ENCODE peak calls at places on chromosome 14, in seven cellular contexts. L is H1, B is psoas muscle, X is colonic mucosa, I is RWPE2, E is Calu3, S is HFFc6. R is an unnamed sample.

GRCh38 chr14:38290601-38291190 is 34.8 kb upstream of the CLEC14A start:
- DNase-seq in L (no peak), B (no peak), X (no peak), I (no peak), E (no peak), S (peak), R (no peak)

GRCh38 chr14:106556665-106557289 is 1030.4 kb downstream of the TMEM121 start:
- DNase-seq in L (peak), B (no peak), X (peak), I (no peak), E (peak), S (no peak), R (peak)

GRCh38 chr14:37901978-37902377 is 305.7 kb upstream of the SSTR1 start:
- DNase-seq in L (no peak), B (peak), X (no peak), I (no peak), E (no peak), S (peak), R (no peak)

GRCh38 chr14:96309128-96309906 is 53.3 kb downstream of the BDKRB1 start:
- DNase-seq in L (no peak), B (no peak), X (peak), I (no peak), E (peak), S (no peak), R (no peak)

GRCh38 chr14:94571950-94572349 is 9.3 kb upstream of the SERPINA5 start:
- DNase-seq in L (no peak), B (no peak), X (no peak), I (no peak), E (no peak), S (no peak), R (no peak)

GRCh38 chr14:75523771-75524171 is 1.5 kb downstream of the BATF start:
- DNase-seq in L (no peak), B (no peak), X (no peak), I (no peak), E (no peak), S (no peak), R (no peak)

GRCh38 chr14:95891742-95892141 is 15.1 kb downstream of the TUNAR start:
- DNase-seq in L (no peak), B (no peak), X (no peak), I (no peak), E (no peak), S (peak), R (no peak)

GRCh38 chr14:103856105-103856504 is 8.7 kb upstream of the PPP1R13B start:
- DNase-seq in L (peak), B (no peak), X (no peak), I (no peak), E (no peak), S (no peak), R (no peak)

GRCh38 chr14:90274808-90275454 is 18.6 kb downstream of the PSMC1 start:
- DNase-seq in L (no peak), B (no peak), X (no peak), I (no peak), E (no peak), S (peak), R (no peak)

GRCh38 chr14:58815781-58816297 is 178.1 kb downstream of the DACT1 start:
- DNase-seq in L (no peak), B (no peak), X (no peak), I (no peak), E (no peak), S (no peak), R (no peak)

GRCh38 chr14:75274045-75274898 is 4.4 kb upstream of the FOS start:
- DNase-seq in L (no peak), B (no peak), X (no peak), I (no peak), E (no peak), S (no peak), R (no peak)

GRCh38 chr14:77409131-77409533 is 14.2 kb downstream of the NOXRED1 start:
- DNase-seq in L (peak), B (no peak), X (no peak), I (no peak), E (peak), S (no peak), R (no peak)
- TF ChIP-seq CTCF in L (peak), B (peak), X (no peak), I (peak), E (no peak), S (peak), R (peak)

GRCh38 chr14:49619730-49620129 is 696 bp downstream of the RPL36AL start:
- DNase-seq in L (no peak), B (no peak), X (no peak), I (no peak), E (no peak), S (no peak), R (no peak)

GRCh38 chr14:49617846-49618519 is 2.4 kb downstream of the RPL36AL start:
- DNase-seq in L (no peak), B (no peak), X (no peak), I (no peak), E (no peak), S (no peak), R (no peak)

GRCh38 chr14:49621114-49621881 is 699 bp downstream of the MGAT2 start:
- DNase-seq in L (no peak), B (peak), X (peak), I (peak), E (peak), S (peak), R (peak)

GRCh38 chr14:49622022-49622607 is 1.5 kb downstream of the MGAT2 start:
- DNase-seq in L (no peak), B (no peak), X (no peak), I (no peak), E (no peak), S (no peak), R (no peak)

GRCh38 chr14:49620182-49621113 is at the start of the genes MGAT2 and RPL36AL:
- DNase-seq in L (peak), B (peak), X (peak), I (peak), E (peak), S (peak), R (peak)
- TF ChIP-seq CTCF in L (no peak), B (peak), X (no peak), I (peak), E (no peak), S (peak), R (peak)

GRCh38 chr14:47332939-47333338 is 342.5 kb downstream of the MDGA2 start:
- DNase-seq in L (no peak), B (no peak), X (no peak), I (no peak), E (no peak), S (no peak), R (no peak)
- TF ChIP-seq CTCF in L (no peak), B (no peak), X (no peak), I (peak), E (no peak), S (peak), R (no peak)

GRCh38 chr14:21326972-21327371 is 47.1 kb downstream of the RPGRIP1 start:
- DNase-seq in L (no peak), B (no peak), X (no peak), I (no peak), E (no peak), S (no peak), R (no peak)
- TF ChIP-seq CTCF in L (no peak), B (no peak), X (no peak), I (no peak), E (no peak), S (no peak), R (no peak)

GRCh38 chr14:24316597-24316950 is 5.3 kb downstream of the LTB4R start:
- DNase-seq in L (no peak), B (no peak), X (no peak), I (no peak), E (no peak), S (no peak), R (no peak)

GRCh38 chr14:24317141-24317927 is 6.0 kb downstream of the LTB4R start:
- DNase-seq in L (no peak), B (no peak), X (no peak), I (no peak), E (no peak), S (peak), R (no peak)

GRCh38 chr14:24315243-24315806 is 4.0 kb downstream of the LTB4R start:
- DNase-seq in L (no peak), B (no peak), X (no peak), I (no peak), E (no peak), S (no peak), R (no peak)

GRCh38 chr14:24314377-24315193 is 3.3 kb downstream of the LTB4R start:
- DNase-seq in L (no peak), B (peak), X (no peak), I (no peak), E (no peak), S (no peak), R (no peak)

GRCh38 chr14:24315807-24316596 is 4.7 kb downstream of the LTB4R start:
- DNase-seq in L (peak), B (peak), X (peak), I (peak), E (peak), S (no peak), R (no peak)
- TF ChIP-seq CTCF in L (peak), B (peak), X (peak), I (no peak), E (no peak), S (no peak), R (no peak)

GRCh38 chr14:73753043-73753886 is 39.1 kb upstream of the PNMA1 start:
- DNase-seq in L (no peak), B (no peak), X (peak), I (no peak), E (peak), S (no peak), R (no peak)

GRCh38 chr14:73750161-73750901 is 36.1 kb upstream of the PNMA1 start:
- DNase-seq in L (no peak), B (no peak), X (peak), I (no peak), E (no peak), S (no peak), R (no peak)

GRCh38 chr14:73753887-73754880 is 40.0 kb upstream of the PNMA1 start:
- DNase-seq in L (no peak), B (no peak), X (peak), I (no peak), E (no peak), S (peak), R (peak)

GRCh38 chr14:73751157-73751691 is 37.0 kb upstream of the PNMA1 start:
- DNase-seq in L (no peak), B (no peak), X (no peak), I (no peak), E (no peak), S (no peak), R (no peak)

GRCh38 chr14:73752297-73752992 is 38.3 kb upstream of the PNMA1 start:
- DNase-seq in L (no peak), B (peak), X (peak), I (peak), E (peak), S (peak), R (no peak)
- TF ChIP-seq CTCF in L (peak), B (peak), X (no peak), I (peak), E (no peak), S (peak), R (peak)

GRCh38 chr14:101820283-101820798 is 58.8 kb downstream of the PPP2R5C start:
- DNase-seq in L (no peak), B (no peak), X (no peak), I (no peak), E (no peak), S (no peak), R (no peak)

GRCh38 chr14:101819251-101819990 is 57.9 kb downstream of the PPP2R5C start:
- DNase-seq in L (no peak), B (no peak), X (no peak), I (no peak), E (no peak), S (no peak), R (no peak)

GRCh38 chr14:101823511-101824120 is 62.1 kb downstream of the PPP2R5C start:
- DNase-seq in L (no peak), B (no peak), X (no peak), I (no peak), E (no peak), S (no peak), R (peak)

GRCh38 chr14:101823081-101823480 is 61.6 kb downstream of the PPP2R5C start:
- DNase-seq in L (no peak), B (no peak), X (no peak), I (no peak), E (no peak), S (no peak), R (no peak)

GRCh38 chr14:101821528-101821927 is 60.0 kb downstream of the PPP2R5C start:
- DNase-seq in L (no peak), B (no peak), X (no peak), I (no peak), E (no peak), S (no peak), R (no peak)
- TF ChIP-seq CTCF in L (no peak), B (no peak), X (no peak), I (no peak), E (no peak), S (no peak), R (no peak)

GRCh38 chr14:66636240-66636639 is 128.3 kb downstream of the GPHN start:
- DNase-seq in L (no peak), B (no peak), X (no peak), I (no peak), E (no peak), S (no peak), R (no peak)
- TF ChIP-seq CTCF in L (no peak), B (no peak), X (no peak), I (no peak), E (no peak), S (no peak), R (no peak)

GRCh38 chr14:32996343-32996742 is 57.7 kb downstream of the NPAS3 start:
- DNase-seq in L (no peak), B (no peak), X (no peak), I (no peak), E (no peak), S (no peak), R (no peak)

GRCh38 chr14:32998433-32998832 is 59.8 kb downstream of the NPAS3 start:
- DNase-seq in L (no peak), B (no peak), X (no peak), I (no peak), E (peak), S (peak), R (no peak)
- TF ChIP-seq CTCF in L (no peak), B (peak), X (peak), I (peak), E (no peak), S (peak), R (no peak)

GRCh38 chr14:102078344-102078743 is 8.5 kb downstream of the HSP90AA1 start:
- DNase-seq in L (no peak), B (peak), X (no peak), I (no peak), E (no peak), S (no peak), R (no peak)

GRCh38 chr14:102071283-102071998 is 15.4 kb downstream of the HSP90AA1 start:
- DNase-seq in L (no peak), B (no peak), X (no peak), I (no peak), E (peak), S (peak), R (no peak)

GRCh38 chr14:102075155-102075554 is 11.7 kb downstream of the HSP90AA1 start:
- DNase-seq in L (no peak), B (peak), X (no peak), I (no peak), E (no peak), S (no peak), R (no peak)

GRCh38 chr14:102076793-102077759 is 9.8 kb downstream of the HSP90AA1 start:
- DNase-seq in L (no peak), B (peak), X (no peak), I (no peak), E (no peak), S (no peak), R (no peak)

GRCh38 chr14:102074415-102074964 is 12.4 kb downstream of the HSP90AA1 start:
- DNase-seq in L (no peak), B (no peak), X (no peak), I (no peak), E (no peak), S (no peak), R (no peak)
- TF ChIP-seq CTCF in L (no peak), B (no peak), X (no peak), I (no peak), E (no peak), S (peak), R (no peak)